ENCODE peak calls at places on chromosome 20, in nine cellular contexts. L is Panc1, Z is GM12878, P is K562, Y is HCT116, Q is A549, A is HL-60, S is SK-N-SH, W is HepG2. B is an unnamed sample.

GRCh38 chr20:64107736-64108457 is 532 bp upstream of the NPBWR2 start:
- DNase-seq in L (no peak), Z (no peak), P (no peak), Y (no peak), Q (no peak), A (peak), S (no peak), W (no peak), B (peak)

GRCh38 chr20:54148947-54149764 is 24.6 kb downstream of the CYP24A1 start:
- DNase-seq in L (no peak), Z (no peak), P (no peak), Y (peak), Q (peak), A (no peak), S (no peak), W (peak), B (peak)

GRCh38 chr20:6489361-6490154 is 277.9 kb upstream of the BMP2 start:
- DNase-seq in L (no peak), Z (no peak), P (no peak), Y (no peak), Q (peak), A (no peak), S (no peak), W (peak), B (no peak)

GRCh38 chr20:62008643-62009183 is 57.0 kb downstream of the TAF4 start:
- DNase-seq in L (no peak), Z (no peak), P (no peak), Y (no peak), Q (no peak), A (no peak), S (no peak), W (no peak), B (no peak)

GRCh38 chr20:40160151-40160550 is 528.9 kb downstream of the MAFB start:
- DNase-seq in L (peak), Z (peak), P (peak), Y (peak), Q (peak), A (peak), S (peak), W (peak), B (peak)

GRCh38 chr20:17664025-17664638 is 17.9 kb downstream of the RRBP1 start:
- DNase-seq in L (no peak), Z (no peak), P (no peak), Y (no peak), Q (no peak), A (no peak), S (no peak), W (no peak), B (no peak)

GRCh38 chr20:61963149-61963548 is 102.5 kb downstream of the TAF4 start:
- DNase-seq in L (no peak), Z (no peak), P (no peak), Y (no peak), Q (no peak), A (no peak), S (no peak), W (no peak), B (no peak)

GRCh38 chr20:38337561-38338140 is 8.6 kb upstream of the LBP start:
- DNase-seq in L (no peak), Z (no peak), P (peak), Y (peak), Q (peak), A (peak), S (peak), W (peak), B (peak)

GRCh38 chr20:21361266-21361665 is 36.1 kb downstream of the NKX2-4 start:
- DNase-seq in L (no peak), Z (no peak), P (no peak), Y (no peak), Q (no peak), A (peak), S (no peak), W (no peak), B (no peak)

GRCh38 chr20:25508083-25508770 is 77.1 kb downstream of the NINL start:
- DNase-seq in L (no peak), Z (no peak), P (no peak), Y (no peak), Q (peak), A (no peak), S (no peak), W (peak), B (no peak)

GRCh38 chr20:58024241-58024721 is 204.2 kb downstream of the ANKRD60 start:
- DNase-seq in L (no peak), Z (no peak), P (no peak), Y (no peak), Q (no peak), A (no peak), S (no peak), W (no peak), B (no peak)

GRCh38 chr20:10635476-10636208 is 38.2 kb downstream of the JAG1 start:
- DNase-seq in L (no peak), Z (no peak), P (no peak), Y (no peak), Q (no peak), A (no peak), S (no peak), W (no peak), B (no peak)

GRCh38 chr20:38649275-38649891 is 47.8 kb downstream of the ARHGAP40 start:
- DNase-seq in L (no peak), Z (no peak), P (peak), Y (no peak), Q (peak), A (peak), S (peak), W (peak), B (peak)

GRCh38 chr20:58552366-58552934 is 37.3 kb upstream of the APCDD1L start:
- DNase-seq in L (no peak), Z (no peak), P (no peak), Y (no peak), Q (no peak), A (no peak), S (no peak), W (no peak), B (no peak)

GRCh38 chr20:38932457-38933120 is 6.4 kb downstream of the FAM83D start:
- DNase-seq in L (no peak), Z (no peak), P (no peak), Y (no peak), Q (no peak), A (no peak), S (no peak), W (no peak), B (peak)

GRCh38 chr20:24752612-24753011 is 196.5 kb upstream of the CST7 start:
- DNase-seq in L (no peak), Z (no peak), P (no peak), Y (no peak), Q (no peak), A (no peak), S (no peak), W (no peak), B (no peak)

GRCh38 chr20:43576108-43576507 is 14.6 kb upstream of the IFT52 start:
- DNase-seq in L (no peak), Z (no peak), P (no peak), Y (no peak), Q (no peak), A (no peak), S (no peak), W (no peak), B (no peak)

GRCh38 chr20:48831702-48832422 is 4.1 kb upstream of the PREX1 start:
- DNase-seq in L (no peak), Z (no peak), P (peak), Y (no peak), Q (peak), A (no peak), S (no peak), W (no peak), B (no peak)

GRCh38 chr20:9072741-9073310 is 3.9 kb downstream of the PLCB4 start:
- DNase-seq in L (no peak), Z (no peak), P (no peak), Y (no peak), Q (peak), A (no peak), S (no peak), W (no peak), B (peak)
- TF ChIP-seq REST in L (no peak), Z (no peak), P (no peak), Y (no peak), Q (no peak), A (no peak), S (no peak), W (no peak), B (no peak)

DNA sequence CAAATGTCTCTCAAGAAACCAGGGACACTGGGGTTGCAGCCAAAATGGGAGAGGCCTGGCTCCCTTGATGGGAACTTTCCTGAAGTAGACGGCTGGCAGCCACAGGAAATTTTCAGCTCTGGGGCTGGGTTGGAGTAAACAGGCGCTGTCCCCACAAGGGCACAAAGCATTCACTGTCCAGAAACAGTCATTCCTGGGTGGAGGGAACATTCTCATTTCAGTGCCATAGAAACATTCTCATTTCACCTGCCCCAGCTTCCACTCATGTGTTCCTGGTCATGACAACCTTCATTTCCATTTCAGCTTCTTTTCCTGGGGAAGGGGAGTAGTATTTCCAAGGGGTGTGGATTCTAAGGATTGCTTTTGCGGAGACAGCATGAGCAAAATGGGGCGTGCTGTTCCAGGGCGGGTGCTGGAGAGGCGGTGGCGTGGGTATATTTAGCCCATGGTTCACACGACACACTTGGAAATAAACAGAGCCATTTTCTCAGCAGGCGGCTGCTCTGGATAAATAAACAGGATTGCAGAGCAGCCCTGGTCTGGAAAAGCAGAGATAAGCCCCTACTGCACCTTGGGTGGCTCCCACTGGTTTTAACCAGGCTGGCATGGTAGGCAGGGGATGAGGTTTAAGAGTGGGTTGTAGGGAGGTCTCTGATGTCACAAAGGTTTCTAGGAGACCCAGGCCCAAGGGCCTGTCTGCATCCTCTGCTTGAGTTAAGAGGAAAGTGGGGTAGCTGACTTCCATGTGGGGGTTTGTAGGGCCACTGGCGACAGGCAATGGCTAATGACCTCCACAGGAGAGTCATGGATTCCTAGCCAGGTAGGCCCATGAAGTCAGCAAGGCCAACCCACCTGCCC is 32.9 kb downstream of the COX4I2 start:
- DNase-seq in L (no peak), Z (no peak), P (peak), Y (no peak), Q (no peak), A (no peak), S (no peak), W (no peak), B (no peak)
- TF ChIP-seq REST in L (no peak), Z (no peak), P (no peak), Y (no peak), Q (no peak), A (no peak), S (no peak), W (no peak), B (no peak)

DNA sequence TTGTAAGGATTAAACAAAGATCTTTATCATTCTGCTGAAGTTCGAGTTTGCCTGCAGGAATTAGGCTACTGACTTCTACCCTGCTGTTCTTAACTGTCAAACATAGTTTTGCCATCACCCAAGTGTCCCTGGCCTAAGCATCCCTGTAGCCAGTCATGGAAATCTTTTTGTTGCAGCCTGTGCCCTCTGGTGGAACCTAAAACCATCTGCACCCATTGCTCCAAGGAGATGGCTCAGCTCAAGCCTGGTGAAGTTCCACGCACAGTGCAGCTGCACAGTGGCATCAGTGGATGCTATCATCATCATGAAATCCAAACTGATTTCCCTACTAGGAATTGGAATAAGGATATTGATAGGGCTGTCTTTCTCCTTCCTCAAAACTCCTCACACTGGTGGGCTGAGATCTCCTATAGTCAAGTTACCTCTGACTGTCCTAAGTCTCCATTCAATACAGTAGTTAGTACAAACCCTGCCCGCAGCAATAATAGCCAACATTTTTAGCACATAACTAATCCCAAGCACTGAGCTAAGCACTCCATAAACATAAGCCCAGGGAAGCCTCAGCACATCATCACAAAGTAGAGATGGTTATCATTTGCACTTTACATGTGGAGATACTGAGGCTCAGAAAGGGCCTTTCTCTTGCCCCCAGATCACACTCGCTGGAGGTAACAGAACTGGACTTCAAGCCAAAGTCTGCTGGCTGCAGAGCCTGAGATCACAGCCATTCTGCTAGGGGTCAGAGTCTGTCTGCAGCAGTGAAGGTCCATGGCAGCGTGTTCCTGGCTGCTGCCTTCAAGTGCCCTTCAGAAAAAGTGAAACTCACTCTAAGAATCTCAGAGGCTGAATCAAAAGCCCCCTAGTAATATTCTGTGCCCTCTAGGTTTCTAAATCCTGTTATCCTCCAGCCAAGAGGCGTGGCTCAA is 77.2 kb upstream of the MC3R start:
- DNase-seq in L (no peak), Z (no peak), P (no peak), Y (no peak), Q (peak), A (no peak), S (peak), W (peak), B (no peak)
- TF ChIP-seq REST in L (no peak), Z (no peak), P (no peak), Y (no peak), Q (no peak), A (no peak), S (no peak), W (no peak), B (no peak)

DNA sequence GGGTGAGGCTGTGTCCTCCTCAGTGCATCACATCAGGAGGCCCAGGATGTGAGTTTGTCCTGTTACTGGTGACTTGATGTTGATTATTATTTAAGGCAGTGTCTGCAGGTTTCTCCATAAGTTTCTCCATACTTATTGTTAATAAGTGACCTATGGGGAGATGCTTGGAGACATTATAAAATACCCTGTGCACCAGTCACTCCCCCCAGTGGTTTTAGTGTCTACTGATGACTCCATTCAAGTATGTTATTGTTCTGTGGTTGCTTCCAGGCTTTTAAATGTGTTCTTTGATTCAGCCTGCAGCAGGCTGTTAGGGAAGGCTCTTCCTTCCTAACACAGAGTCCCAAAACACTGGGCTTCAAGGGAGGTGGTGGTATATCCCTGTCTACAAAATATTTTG is 14.6 kb upstream of the CST3 start:
- DNase-seq in L (no peak), Z (no peak), P (no peak), Y (no peak), Q (no peak), A (no peak), S (no peak), W (no peak), B (no peak)
- TF ChIP-seq REST in L (no peak), Z (no peak), P (no peak), Y (no peak), Q (no peak), A (no peak), S (no peak), W (no peak), B (no peak)

GRCh38 chr20:56949318-56949717 is 317.1 kb downstream of the BMP7 start:
- DNase-seq in L (no peak), Z (no peak), P (peak), Y (peak), Q (peak), A (no peak), S (no peak), W (no peak), B (peak)
- TF ChIP-seq REST in L (no peak), Z (no peak), P (no peak), Y (no peak), Q (no peak), A (no peak), S (no peak), W (no peak), B (no peak)

DNA sequence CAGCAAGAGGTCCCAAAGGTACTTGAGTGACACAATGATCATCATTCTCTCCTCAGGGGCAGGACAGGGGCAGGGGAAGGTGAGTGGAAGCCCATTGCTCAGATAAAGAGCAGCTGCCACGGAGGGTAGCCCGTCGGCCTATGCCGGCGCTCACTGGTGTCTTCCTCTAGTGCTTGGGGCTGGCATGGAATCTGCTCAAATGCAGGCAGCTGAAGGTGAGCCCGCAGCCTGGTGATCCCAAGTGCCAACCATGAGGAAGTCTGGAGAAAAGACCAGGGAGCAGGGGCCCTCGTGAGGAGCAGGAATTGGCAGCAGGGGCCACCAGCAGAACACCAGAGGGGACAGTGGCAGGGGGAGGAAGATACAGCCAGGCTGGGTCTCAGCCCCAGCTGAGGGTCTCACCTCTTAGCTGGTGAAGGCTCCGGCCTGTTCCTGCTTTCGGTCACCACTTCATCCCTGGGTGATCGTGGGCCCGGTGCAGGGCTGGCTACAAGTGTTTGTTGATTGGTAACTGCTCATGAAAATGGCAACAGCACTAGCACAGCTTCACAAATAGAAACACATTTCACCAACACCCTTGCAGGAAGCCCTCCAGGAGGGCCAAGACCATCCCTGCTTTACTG is 24.7 kb downstream of the RBCK1 start:
- DNase-seq in L (no peak), Z (no peak), P (no peak), Y (no peak), Q (no peak), A (no peak), S (no peak), W (no peak), B (no peak)
- TF ChIP-seq REST in L (no peak), Z (no peak), P (no peak), Y (no peak), Q (no peak), A (no peak), S (no peak), W (no peak), B (no peak)